ENCODE peak calls at places on chromosome 1, in four cellular contexts. L is IMR-90, Y is H9, T is H1. A is an unnamed sample.

GRCh38 chr1:226977288-226977972 is 37.3 kb downstream of the COQ8A start:
- DNase-seq in L (no peak), Y (no peak), T (no peak), A (no peak)

GRCh38 chr1:199010492-199010891 is 371.7 kb downstream of the PTPRC start:
- DNase-seq in Y (no peak), T (no peak), L (no peak), A (no peak)

GRCh38 chr1:167121375-167122120 is 27.7 kb downstream of the STYXL2 start:
- DNase-seq in L (no peak), T (no peak), Y (peak), A (peak)

GRCh38 chr1:46411010-46411405 is 16.9 kb downstream of the FAAH start:
- DNase-seq in Y (no peak), T (no peak), L (no peak), A (no peak)

GRCh38 chr1:155329980-155330598 is 9.4 kb downstream of the RUSC1 start:
- DNase-seq in L (no peak), T (no peak), Y (no peak), A (no peak)

GRCh38 chr1:223702735-223703667 is 9.3 kb upstream of the CAPN2 start:
- DNase-seq in Y (no peak), L (peak), T (no peak), A (no peak)

GRCh38 chr1:67463298-67463960 is 33.2 kb upstream of the SERBP1 start:
- DNase-seq in L (peak), T (no peak), Y (peak), A (peak)

GRCh38 chr1:116679828-116680628 is 12.5 kb upstream of the IGSF3 start:
- DNase-seq in L (no peak), Y (no peak), T (no peak), A (no peak)

GRCh38 chr1:63012339-63012738 is 228.4 kb downstream of the ATG4C start:
- DNase-seq in Y (no peak), L (no peak), T (no peak), A (no peak)

GRCh38 chr1:117009132-117009531 is 7.6 kb downstream of the CD101 start:
- DNase-seq in L (no peak), T (no peak), Y (no peak), A (no peak)

GRCh38 chr1:198560093-198560638 is 19.7 kb upstream of the ATP6V1G3 start:
- DNase-seq in T (no peak), L (no peak), Y (no peak), A (no peak)

GRCh38 chr1:210758761-210759160 is 375.2 kb downstream of the KCNH1 start:
- DNase-seq in L (no peak), Y (no peak), T (no peak), A (no peak)

GRCh38 chr1:77889240-77889637 is 815 bp downstream of the NEXN start:
- DNase-seq in L (peak), T (no peak), Y (no peak), A (peak)

GRCh38 chr1:92466702-92467101 is 20.0 kb downstream of the GFI1 start:
- DNase-seq in Y (no peak), T (no peak), L (no peak), A (no peak)

GRCh38 chr1:221279146-221279545 is 399.9 kb downstream of the HLX start:
- DNase-seq in Y (no peak), L (peak), T (no peak), A (no peak)

GRCh38 chr1:113912594-113913311 is 7.6 kb downstream of the DCLRE1B start:
- DNase-seq in L (peak), Y (no peak), T (no peak), A (no peak)

GRCh38 chr1:53957231-53957818 is 11.2 kb downstream of the LRRC42 start:
- DNase-seq in L (peak), T (no peak), Y (no peak), A (peak)

GRCh38 chr1:24351247-24351646 is 32.1 kb downstream of the GRHL3 start:
- DNase-seq in Y (no peak), L (no peak), T (no peak), A (no peak)

GRCh38 chr1:157025856-157026255 is 19.7 kb downstream of the ARHGEF11 start:
- DNase-seq in T (no peak), L (peak), Y (no peak), A (no peak)

GRCh38 chr1:202562443-202563060 is 147.7 kb downstream of the SYT2 start:
- DNase-seq in Y (no peak), T (no peak), L (no peak), A (no peak)

GRCh38 chr1:56202186-56202585 is 377.2 kb downstream of the PLPP3 start:
- DNase-seq in T (no peak), L (no peak), Y (no peak), A (no peak)

GRCh38 chr1:163027610-163028009 is 41.6 kb upstream of the RGS4 start:
- DNase-seq in L (no peak), T (no peak), Y (no peak), A (no peak)

GRCh38 chr1:163022129-163022528 is 47.0 kb upstream of the RGS4 start:
- DNase-seq in Y (no peak), L (no peak), T (no peak), A (no peak)
- H3K56ac ChIP-seq in Y (no peak), L (no peak), T (no peak), A (no peak)

DNA sequence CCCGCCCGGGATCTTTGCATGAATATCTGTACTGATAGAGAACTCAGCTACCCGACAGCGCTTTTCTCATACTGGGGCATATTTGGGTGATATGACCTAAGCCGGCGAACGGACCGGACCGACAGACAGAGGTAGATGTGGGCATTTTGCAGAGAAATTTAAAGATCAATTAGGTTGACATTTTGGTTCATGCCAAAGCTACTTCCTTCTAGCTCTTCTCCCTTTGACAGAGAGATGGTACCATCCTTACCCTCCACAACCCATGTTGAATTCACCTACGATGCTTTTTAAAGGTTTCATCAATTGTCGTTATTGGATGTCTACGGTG is 459 bp downstream of the ARV1 start:
- DNase-seq in L (no peak), Y (no peak), T (no peak), A (no peak)
- H3K23ac ChIP-seq in L (peak), Y (no peak), T (no peak), A (no peak)

GRCh38 chr1:219880765-219881457 is 47.4 kb downstream of the SLC30A10 start:
- DNase-seq in Y (no peak), L (no peak), T (no peak), A (peak)

GRCh38 chr1:219876798-219877209 is 51.6 kb downstream of the SLC30A10 start:
- DNase-seq in T (no peak), L (no peak), Y (no peak), A (no peak)

GRCh38 chr1:219871427-219872057 is 56.8 kb downstream of the SLC30A10 start:
- DNase-seq in L (no peak), T (no peak), Y (no peak), A (no peak)

DNA sequence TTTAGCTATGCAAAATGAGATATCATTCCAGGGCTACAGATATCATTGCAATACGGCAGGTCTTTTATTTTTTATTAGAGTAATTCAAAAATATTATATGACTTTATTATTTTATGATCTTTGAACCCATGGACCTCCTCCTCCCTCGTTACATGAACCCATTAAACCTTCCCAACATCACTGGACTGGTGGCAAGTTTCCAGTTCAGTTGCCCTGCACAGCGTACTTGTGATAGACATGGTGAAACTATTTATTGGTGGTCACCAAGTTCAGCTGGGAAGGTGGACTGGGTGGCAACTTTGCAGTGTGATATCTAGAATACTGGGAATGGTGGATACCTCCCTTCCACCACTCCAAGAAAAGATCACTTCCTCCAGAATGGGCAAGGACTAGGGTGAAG is 52.5 kb downstream of the SLC30A10 start:
- DNase-seq in T (no peak), Y (no peak), L (no peak), A (no peak)
- H4K8ac ChIP-seq in T (no peak), Y (no peak), L (no peak), A (no peak)

GRCh38 chr1:58583496-58583895 is 6.4 kb upstream of the TACSTD2 start:
- DNase-seq in Y (no peak), L (no peak), T (no peak), A (no peak)
- H3K56ac ChIP-seq in Y (no peak), L (peak), T (no peak), A (no peak)

DNA sequence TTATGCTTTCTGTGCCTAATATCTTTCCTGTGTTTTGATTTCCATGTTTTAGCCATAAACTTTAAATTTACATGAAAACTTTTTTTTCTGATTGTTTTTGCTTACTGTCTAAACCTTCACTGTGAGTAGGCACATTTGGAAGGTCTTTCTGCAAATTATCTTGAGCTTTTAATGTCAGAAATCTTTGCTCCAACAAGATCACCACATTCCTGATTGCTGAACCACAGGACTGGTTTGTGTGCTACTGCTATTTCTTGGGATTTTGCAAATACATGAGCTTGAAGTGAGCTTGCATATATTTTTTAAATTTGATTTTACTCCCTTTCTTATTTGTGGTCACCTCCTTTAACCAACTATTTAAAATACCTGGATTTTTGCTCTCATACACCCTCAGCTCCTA is 61.3 kb downstream of the PTBP2 start:
- DNase-seq in T (no peak), Y (no peak), L (peak), A (no peak)
- H3K23ac ChIP-seq in T (no peak), Y (no peak), L (no peak), A (no peak)

GRCh38 chr1:41758490-41758889 is 160.2 kb downstream of the HIVEP3 start:
- DNase-seq in Y (no peak), L (no peak), T (no peak), A (no peak)
- H4K8ac ChIP-seq in Y (no peak), L (peak), T (no peak), A (no peak)

DNA sequence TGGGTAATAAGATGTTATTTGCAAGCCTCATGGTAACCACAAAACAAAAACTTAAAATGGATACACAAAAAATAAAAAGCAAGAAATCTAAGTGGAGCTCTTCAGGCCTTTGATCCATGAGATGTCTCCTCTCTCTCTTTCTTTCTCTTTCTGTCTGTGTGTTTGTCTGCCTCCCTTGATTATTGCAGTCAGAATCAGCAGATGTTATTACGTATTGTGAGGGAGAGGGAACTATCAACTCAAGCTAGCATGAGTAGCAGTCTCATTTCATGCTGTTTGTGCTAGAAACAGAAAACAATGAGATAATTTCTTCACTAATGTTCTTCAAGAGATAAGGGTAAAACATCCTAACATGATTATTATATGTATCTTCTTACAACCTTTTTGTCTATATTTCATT is 103.6 kb upstream of the PDC start:
- DNase-seq in L (peak), T (no peak), Y (no peak), A (no peak)
- H3K56ac ChIP-seq in L (no peak), T (no peak), Y (no peak), A (no peak)

DNA sequence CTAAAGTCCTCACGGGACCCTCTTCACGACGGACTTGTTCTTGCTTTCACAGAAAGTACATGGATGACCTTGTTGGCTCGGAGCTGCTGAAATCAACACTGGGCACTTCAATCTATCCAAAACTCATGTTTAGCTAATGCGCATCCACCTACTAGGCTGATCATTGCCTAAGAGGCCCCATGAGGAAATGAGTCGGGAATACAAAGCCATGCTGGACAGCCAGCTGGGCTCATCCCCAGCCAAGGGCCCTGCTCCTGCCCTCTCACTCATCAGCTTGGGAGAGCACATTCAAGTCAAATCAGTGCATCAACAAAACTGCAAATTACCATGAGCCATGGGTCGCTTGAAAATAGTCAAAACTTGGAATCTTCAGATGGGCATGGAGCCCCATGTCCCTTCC is 14.8 kb upstream of the HEYL start:
- DNase-seq in T (no peak), L (peak), Y (no peak), A (no peak)
- H3K23ac ChIP-seq in T (no peak), L (no peak), Y (no peak), A (no peak)

GRCh38 chr1:153791856-153792253 is 16.6 kb downstream of the SLC27A3 start:
- DNase-seq in Y (peak), T (no peak), L (peak), A (no peak)
- H4K8ac ChIP-seq in Y (no peak), T (no peak), L (peak), A (no peak)